ENCODE peak calls at places on chromosomes 6 and 20, in nine cellular contexts. L, O, T, M, K, I, J, B and F are unnamed samples.

GRCh38 chr20:8964944-8965562 is 103.8 kb upstream of the PLCB4 start:
- DNase-seq in K (no peak), J (no peak), I (no peak), T (no peak), L (no peak), O (no peak), M (no peak), B (no peak), F (no peak)

GRCh38 chr6:135145509-135145865 is 35.6 kb upstream of the MYB start:
- DNase-seq in I (peak), B (no peak), J (no peak), T (no peak), O (no peak), L (no peak), M (no peak), K (no peak), F (no peak)

GRCh38 chr6:42239736-42240375 is 22.2 kb upstream of the MRPS10 start:
- DNase-seq in B (no peak), T (no peak), I (peak), K (no peak), M (no peak), J (no peak), O (no peak), L (peak), F (no peak)

GRCh38 chr6:135329851-135330803 is 149.0 kb downstream of the MYB start:
- DNase-seq in J (no peak), I (no peak), L (no peak), B (no peak), K (no peak), M (no peak), T (no peak), O (no peak), F (no peak)

GRCh38 chr20:48627737-48628128 is 200.1 kb downstream of the PREX1 start:
- DNase-seq in O (no peak), L (no peak), K (no peak), T (no peak), I (no peak), J (no peak), B (no peak), M (no peak), F (no peak)

GRCh38 chr6:31422587-31422986 is 19.2 kb downstream of the MICA start:
- DNase-seq in L (no peak), T (no peak), J (no peak), O (no peak), I (no peak), K (no peak), M (no peak), B (no peak), F (no peak)

GRCh38 chr6:36759177-36759757 is 61.6 kb downstream of the RAB44 start:
- DNase-seq in T (peak), M (peak), J (peak), I (peak), B (peak), K (peak), L (peak), O (peak), F (no peak)

GRCh38 chr6:13479971-13480434 is 7.4 kb downstream of the GFOD1 start:
- DNase-seq in I (no peak), M (no peak), L (no peak), O (no peak), K (no peak), J (no peak), T (no peak), B (no peak), F (no peak)

GRCh38 chr6:53282741-53283140 is 66.0 kb downstream of the ELOVL5 start:
- DNase-seq in J (no peak), T (no peak), K (no peak), I (no peak), B (no peak), O (no peak), M (no peak), L (no peak), F (no peak)

GRCh38 chr6:49517919-49518318 is 18.2 kb downstream of the GLYATL3 start:
- DNase-seq in I (no peak), O (no peak), K (no peak), B (no peak), L (no peak), J (no peak), M (no peak), T (no peak), F (no peak)

GRCh38 chr20:60221593-60221992 is 263.4 kb downstream of the CDH26 start:
- DNase-seq in L (no peak), T (no peak), I (no peak), B (no peak), J (no peak), M (no peak), K (no peak), O (no peak), F (no peak)

GRCh38 chr20:24013953-24014352 is 25.4 kb upstream of the GGTLC1 start:
- DNase-seq in I (no peak), J (no peak), T (no peak), L (no peak), O (no peak), B (no peak), M (no peak), K (no peak), F (no peak)

GRCh38 chr20:51542033-51542893 is at the start of gene NFATC2:
- DNase-seq in T (peak), J (peak), K (peak), M (peak), L (no peak), I (no peak), B (no peak), O (no peak), F (no peak)

GRCh38 chr6:74128536-74128935 is 432.5 kb downstream of the CD109 start:
- DNase-seq in M (no peak), J (no peak), B (no peak), T (no peak), K (no peak), L (no peak), I (no peak), O (no peak), F (no peak)

GRCh38 chr20:22684763-22685443 is 100.5 kb upstream of the FOXA2 start:
- DNase-seq in I (no peak), T (no peak), M (no peak), B (peak), O (no peak), L (no peak), J (no peak), K (no peak), F (no peak)

GRCh38 chr6:43095939-43096338 is 19.8 kb downstream of the PTK7 start:
- DNase-seq in O (no peak), M (no peak), K (peak), B (no peak), J (no peak), L (peak), T (no peak), I (no peak), F (no peak)

GRCh38 chr20:59933296-59933848 is at the start of gene SYCP2:
- DNase-seq in J (peak), M (no peak), B (no peak), K (no peak), I (peak), O (no peak), T (no peak), L (no peak), F (no peak)

GRCh38 chr20:36084897-36085617 is 69.5 kb upstream of the EPB41L1 start:
- DNase-seq in L (peak), J (no peak), B (no peak), T (no peak), O (no peak), M (no peak), K (no peak), I (peak), F (no peak)